ENCODE peak calls at places on chromosomes 12 and 14, in six cellular contexts. Y is GM23338, E is HepG2, L is astrocyte, P is MM.1S, H is mammary epithelial cell. Z is an unnamed sample.

GRCh38 chr14:31877333-31877798 is 199.7 kb upstream of the ARHGAP5 start:
- DNase-seq in P (no peak), H (no peak), Y (no peak), L (peak), E (no peak), Z (peak)

GRCh38 chr12:5213990-5214389 is 170.3 kb downstream of the KCNA5 start:
- DNase-seq in Y (no peak), L (no peak), H (no peak), P (no peak), E (peak), Z (no peak)

GRCh38 chr14:104519721-104520120 is 59.8 kb upstream of the C14orf180 start:
- DNase-seq in E (no peak), Y (no peak), L (no peak), P (no peak), H (no peak), Z (no peak)

GRCh38 chr12:132285991-132286681 is 43.3 kb downstream of the GALNT9 start:
- DNase-seq in H (no peak), L (peak), Y (peak), E (peak), P (no peak), Z (no peak)

GRCh38 chr12:14256555-14257169 is 108.8 kb upstream of the ATF7IP start:
- DNase-seq in Y (peak), E (peak), H (peak), P (peak), L (peak), Z (no peak)

GRCh38 chr14:32913725-32914124 is 25.0 kb upstream of the NPAS3 start:
- DNase-seq in Y (no peak), H (peak), L (peak), P (no peak), E (peak), Z (no peak)

GRCh38 chr12:66275040-66275439 is 27.3 kb upstream of the HELB start:
- DNase-seq in Y (no peak), E (no peak), P (no peak), L (no peak), H (no peak), Z (no peak)

GRCh38 chr12:5580911-5581488 is 149.1 kb downstream of the NTF3 start:
- DNase-seq in H (no peak), E (no peak), P (no peak), L (no peak), Y (no peak), Z (no peak)

GRCh38 chr12:11639463-11639862 is 10.0 kb upstream of the ETV6 start:
- DNase-seq in L (no peak), P (no peak), Y (no peak), H (no peak), E (no peak), Z (no peak)

GRCh38 chr12:4762773-4763172 is 42.6 kb downstream of the GALNT8 start:
- DNase-seq in E (no peak), P (no peak), H (no peak), Y (no peak), L (no peak), Z (no peak)

GRCh38 chr12:48981757-48982157 is 3.6 kb downstream of the WNT1 start:
- DNase-seq in Y (no peak), E (no peak), P (no peak), L (no peak), H (no peak), Z (no peak)

GRCh38 chr14:50030049-50030448 is 86.3 kb downstream of the VCPKMT start:
- DNase-seq in E (no peak), H (no peak), L (no peak), Y (no peak), P (no peak), Z (no peak)

GRCh38 chr14:88379706-88380343 is 5.6 kb upstream of the SPATA7 start:
- DNase-seq in E (no peak), L (no peak), P (no peak), H (no peak), Y (peak), Z (no peak)

GRCh38 chr12:57031228-57031670 is 14.9 kb upstream of the TAC3 start:
- DNase-seq in P (peak), E (peak), H (peak), Y (peak), L (no peak), Z (no peak)

GRCh38 chr14:99468836-99469592 is 11.6 kb downstream of the SETD3 start:
- DNase-seq in E (no peak), Y (no peak), H (no peak), P (no peak), L (peak), Z (no peak)

GRCh38 chr14:77653473-77653872 is 37.0 kb upstream of the SPTLC2 start:
- DNase-seq in L (no peak), E (no peak), P (no peak), Y (peak), H (no peak), Z (no peak)

GRCh38 chr12:69479675-69480074 is 9.5 kb downstream of the FRS2 start:
- DNase-seq in L (no peak), P (no peak), Y (no peak), H (no peak), E (no peak), Z (no peak)

GRCh38 chr14:64723691-64724577 is 19.7 kb downstream of the PLEKHG3 start:
- DNase-seq in L (no peak), H (peak), P (no peak), E (no peak), Y (no peak), Z (no peak)

GRCh38 chr14:58747181-58747580 is 109.4 kb downstream of the DACT1 start:
- DNase-seq in L (peak), E (no peak), Y (no peak), H (peak), P (no peak), Z (no peak)

GRCh38 chr12:46659844-46660243 is 166.0 kb downstream of the SLC38A4 start:
- DNase-seq in Y (no peak), P (no peak), E (no peak), L (no peak), H (no peak), Z (peak)

GRCh38 chr12:102043928-102044327 is 17.9 kb downstream of the WASHC3 start:
- DNase-seq in P (peak), H (no peak), L (no peak), Y (no peak), E (no peak), Z (no peak)

GRCh38 chr12:39905152-39905551 is 200.7 kb downstream of the SLC2A13 start:
- DNase-seq in P (no peak), Y (no peak), L (peak), E (no peak), H (peak), Z (no peak)

GRCh38 chr12:3119745-3120660 is 42.8 kb downstream of the TSPAN9 start:
- DNase-seq in Y (no peak), L (peak), H (peak), P (no peak), E (no peak), Z (no peak)

GRCh38 chr12:60148109-60148508 is 552.3 kb downstream of the SLC16A7 start:
- DNase-seq in H (peak), Y (no peak), P (no peak), L (peak), E (no peak), Z (no peak)

GRCh38 chr12:13000616-13000934 is 510 bp upstream of the HEBP1 start:
- DNase-seq in Y (peak), E (no peak), H (no peak), P (no peak), L (no peak), Z (no peak)

GRCh38 chr12:87756721-87757120 is 272.5 kb downstream of the C12orf50 start:
- DNase-seq in H (no peak), Y (no peak), E (no peak), P (no peak), L (no peak), Z (no peak)

GRCh38 chr14:92676448-92677086 is 71.9 kb downstream of the LGMN start:
- DNase-seq in Y (no peak), H (no peak), P (no peak), E (no peak), L (no peak), Z (no peak)

GRCh38 chr14:67515386-67516079 is 17.6 kb upstream of the PLEKHH1 start:
- DNase-seq in E (no peak), P (peak), Y (peak), H (no peak), L (no peak), Z (no peak)

GRCh38 chr14:99681101-99681831 is 2.8 kb upstream of the CYP46A1 start:
- DNase-seq in Y (no peak), L (no peak), E (no peak), H (no peak), P (no peak), Z (no peak)

GRCh38 chr14:97719931-97720330 is 922.7 kb downstream of the VRK1 start:
- DNase-seq in Y (no peak), H (no peak), L (no peak), E (no peak), P (no peak), Z (no peak)

GRCh38 chr14:30227436-30227835 is 299.8 kb upstream of the PRKD1 start:
- DNase-seq in E (no peak), P (no peak), H (no peak), L (no peak), Y (no peak), Z (no peak)

GRCh38 chr14:67622675-67623074 is 3.0 kb downstream of the ARG2 start:
- DNase-seq in E (peak), H (peak), L (peak), Y (peak), P (no peak), Z (peak)

GRCh38 chr12:23049180-23049579 is 424.2 kb downstream of the ETNK1 start:
- DNase-seq in L (peak), E (no peak), P (peak), Y (no peak), H (peak), Z (no peak)

GRCh38 chr12:8890313-8891084 is 23.8 kb upstream of the PHC1 start:
- DNase-seq in P (peak), E (peak), Y (peak), H (peak), L (peak), Z (peak)

GRCh38 chr14:96783306-96784224 is 13.6 kb upstream of the VRK1 start:
- DNase-seq in L (peak), Y (no peak), E (no peak), P (no peak), H (peak), Z (no peak)

GRCh38 chr12:47737936-47738335 is 12.6 kb upstream of the ENDOU start:
- DNase-seq in E (no peak), Y (no peak), H (no peak), L (no peak), P (no peak), Z (no peak)

GRCh38 chr14:58131386-58131785 is 20.6 kb downstream of the ARMH4 start:
- DNase-seq in L (peak), E (peak), Y (peak), H (peak), P (no peak), Z (no peak)

GRCh38 chr14:55054098-55054497 is 2.7 kb downstream of the MAPK1IP1L start:
- DNase-seq in P (no peak), L (no peak), E (no peak), Y (peak), H (no peak), Z (no peak)

DNA sequence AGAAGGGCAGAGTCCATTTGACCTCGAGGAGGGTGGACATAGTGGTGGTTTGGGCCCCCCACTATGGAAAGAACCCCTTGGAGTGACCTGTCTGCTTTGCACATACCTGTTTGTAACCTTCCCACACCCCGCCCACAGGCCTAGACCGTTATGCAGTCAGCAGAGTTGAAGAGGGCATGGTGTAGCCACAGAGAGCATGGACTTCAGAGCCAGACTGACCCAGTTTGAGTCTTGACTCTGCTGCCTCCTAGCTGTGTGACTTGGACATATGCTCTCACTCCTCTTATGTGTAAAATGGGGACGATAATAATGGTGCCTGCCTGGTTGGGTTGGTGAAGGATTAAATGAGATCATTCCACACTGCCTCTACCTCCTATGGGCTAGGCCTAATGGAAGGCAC is 40.9 kb upstream of the NOS1 start:
- DNase-seq in Y (peak), E (peak), H (no peak), L (no peak), P (no peak), Z (no peak)
- H3K4me3 ChIP-seq in Y (no peak), E (no peak), H (no peak), L (no peak), P (no peak), Z (no peak)

DNA sequence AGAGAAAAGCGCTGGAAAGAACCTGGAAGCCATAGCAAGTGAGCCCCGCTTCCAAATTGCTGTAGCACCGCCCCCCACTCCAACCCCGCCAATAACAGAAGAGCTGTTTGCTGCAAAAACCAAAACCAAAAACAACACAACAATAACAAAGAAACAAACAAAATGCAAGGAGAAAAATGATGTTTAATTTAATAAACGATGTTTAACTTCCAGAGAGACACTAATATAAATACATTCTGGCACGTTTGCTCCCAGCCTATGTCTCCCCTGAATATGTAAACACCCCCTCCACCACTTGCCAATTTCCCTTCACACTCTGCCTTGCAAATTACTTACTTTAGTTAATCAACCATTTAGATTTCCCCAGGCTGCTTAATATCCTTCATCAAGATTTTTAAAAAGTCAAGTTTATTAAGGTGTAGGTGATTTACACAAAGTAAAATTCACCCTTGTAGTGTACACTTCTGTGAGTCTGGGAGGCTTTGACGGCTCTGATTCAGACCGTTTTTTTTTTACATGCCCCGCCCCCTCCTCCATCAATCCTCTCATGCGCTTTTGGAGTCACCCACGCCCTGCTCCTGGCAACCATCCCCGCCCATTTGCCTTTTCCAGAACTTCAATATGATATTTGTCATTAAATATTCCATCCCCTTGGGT is 482 bp upstream of the IFI27L2 start:
- DNase-seq in P (peak), Y (peak), E (no peak), H (peak), L (peak), Z (no peak)
- H3K27ac ChIP-seq in P (no peak), Y (peak), E (no peak), H (no peak), L (peak), Z (no peak)

DNA sequence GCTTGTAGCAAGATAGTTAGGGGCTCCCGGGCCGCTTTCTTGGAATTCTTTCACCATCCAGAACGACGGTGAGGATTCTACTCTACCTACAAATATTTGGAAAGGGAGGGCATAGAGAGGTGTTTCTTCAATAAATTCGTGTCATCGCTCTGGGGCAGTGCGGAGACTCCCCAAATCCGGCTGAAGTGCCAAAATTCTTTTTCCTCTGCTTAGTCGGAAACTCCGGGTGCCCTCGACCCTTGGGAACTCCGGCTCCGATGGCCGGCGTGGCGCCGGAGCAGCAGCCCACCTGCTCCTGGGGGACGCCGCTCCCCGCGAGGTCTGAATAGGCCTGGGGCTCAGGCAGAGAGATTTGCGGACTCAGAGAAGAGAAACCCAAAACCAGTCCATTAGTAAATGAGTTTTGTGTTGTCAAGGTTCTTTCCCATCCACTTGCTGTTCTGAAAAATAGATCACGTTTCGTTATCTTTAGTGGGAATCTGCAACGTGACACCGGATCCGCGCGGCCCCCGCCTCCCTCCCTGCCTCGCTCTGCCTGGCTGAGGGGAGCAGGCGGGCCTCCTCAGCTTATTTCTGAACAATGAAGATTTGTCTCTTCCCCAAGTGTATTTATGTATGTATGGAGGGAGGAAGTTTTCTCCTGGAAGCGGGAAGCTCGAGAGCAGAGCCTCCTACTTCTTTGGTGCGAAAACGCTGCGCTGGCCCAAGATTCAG is 3.6 kb upstream of the SIX1 start:
- DNase-seq in P (no peak), L (no peak), E (no peak), H (no peak), Y (peak), Z (no peak)
- TF ChIP-seq EZH2 in P (no peak), L (peak), E (no peak), H (no peak), Y (peak), Z (no peak)

GRCh38 chr12:71536279-71536938 is 96.8 kb downstream of the LGR5 start:
- DNase-seq in E (peak), Y (no peak), L (no peak), H (no peak), P (no peak), Z (no peak)
- H3K4me3 ChIP-seq in E (peak), Y (no peak), L (no peak), H (no peak), P (no peak), Z (no peak)

GRCh38 chr12:111764120-111764821 is 2.5 kb upstream of the ALDH2 start:
- DNase-seq in Y (no peak), E (no peak), P (no peak), H (no peak), L (no peak), Z (no peak)
- H3K27ac ChIP-seq in Y (no peak), E (no peak), P (no peak), H (no peak), L (no peak), Z (no peak)

GRCh38 chr12:1639538-1639937 is 10.5 kb downstream of the WNT5B start:
- DNase-seq in E (no peak), Y (peak), P (no peak), H (no peak), L (no peak), Z (no peak)

GRCh38 chr12:1635656-1636055 is 6.6 kb downstream of the WNT5B start:
- DNase-seq in Y (no peak), E (no peak), L (no peak), P (no peak), H (no peak), Z (no peak)

GRCh38 chr12:1634590-1635191 is 5.7 kb downstream of the WNT5B start:
- DNase-seq in P (no peak), Y (peak), L (peak), E (peak), H (peak), Z (no peak)

GRCh38 chr12:1640630-1641234 is 11.7 kb downstream of the WNT5B start:
- DNase-seq in L (no peak), Y (no peak), H (no peak), E (no peak), P (no peak), Z (no peak)

DNA sequence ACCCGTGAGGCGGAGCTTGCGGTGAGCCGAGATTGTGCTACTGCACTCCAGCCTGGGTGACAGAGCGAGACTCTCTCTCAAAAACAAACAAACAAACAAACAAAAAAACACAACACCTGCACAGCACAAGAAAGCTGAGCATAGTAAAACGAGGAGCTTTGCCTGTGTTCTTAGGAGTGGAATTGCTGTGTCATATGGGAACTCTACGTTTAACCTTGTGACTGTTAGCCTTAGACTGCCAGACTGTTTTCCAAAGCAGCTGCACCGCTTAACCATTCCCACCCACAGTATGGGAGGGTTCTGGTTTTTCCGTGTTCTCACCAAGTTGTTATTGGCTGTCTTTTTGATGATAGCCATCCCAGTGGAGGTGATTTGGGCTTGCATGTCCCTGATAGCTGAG is 9.1 kb downstream of the WNT5B start:
- DNase-seq in E (no peak), Y (no peak), P (no peak), H (no peak), L (no peak), Z (no peak)
- TF ChIP-seq EZH2 in E (no peak), Y (no peak), P (no peak), H (no peak), L (no peak), Z (no peak)

Z was measured in SK-N-MC.